ENCODE peak calls at places on chromosomes 3 and 15, in four cellular contexts. G, Z, A and Y are unnamed samples.

GRCh38 chr15:31275331-31276262 is 51.0 kb upstream of the KLF13 start:
- DNase-seq in G (no peak), Z (no peak), A (peak; percentile 30), Y (no peak)

GRCh38 chr3:107431048-107431297 is 53.7 kb downstream of the CCDC54 start:
- DNase-seq in G (peak; percentile 42), Z (peak; percentile 8), A (peak; percentile 55), Y (no peak)

GRCh38 chr15:27798807-27799206 is 300.3 kb downstream of the OCA2 start:
- DNase-seq in G (peak; percentile 49), Z (no peak), A (no peak), Y (no peak)

GRCh38 chr3:66138336-66139234 is 82.2 kb upstream of the SLC25A26 start:
- DNase-seq in G (peak; percentile 90), Z (no peak), A (no peak), Y (no peak)

GRCh38 chr15:69602095-69602494 is 149.5 kb downstream of the RPLP1 start:
- DNase-seq in G (no peak), Z (no peak), A (no peak), Y (no peak)

GRCh38 chr3:87900061-87900460 is 158.7 kb downstream of the CGGBP1 start:
- DNase-seq in G (peak; percentile 53), Z (no peak), A (no peak), Y (no peak)

GRCh38 chr3:47908744-47909143 is 105.8 kb downstream of the DHX30 start:
- DNase-seq in G (no peak), Z (no peak), A (no peak), Y (no peak)

GRCh38 chr3:132561003-132561402 is 36.1 kb upstream of the ACKR4 start:
- DNase-seq in G (no peak), Z (no peak), A (no peak), Y (no peak)

GRCh38 chr3:59085976-59086375 is 36.2 kb upstream of the CFAP20DC start:
- DNase-seq in G (no peak), Z (no peak), A (no peak), Y (no peak)

GRCh38 chr3:30658328-30659052 is 52.1 kb downstream of the TGFBR2 start:
- DNase-seq in G (no peak), Z (no peak), A (no peak), Y (peak; percentile 24)

GRCh38 chr3:123334056-123334455 is 114.8 kb downstream of the ADCY5 start:
- DNase-seq in G (no peak), Z (no peak), A (no peak), Y (no peak)

GRCh38 chr3:172199850-172200369 is 160.5 kb downstream of the FNDC3B start:
- DNase-seq in G (no peak), Z (no peak), A (no peak), Y (no peak)
- H3K27ac ChIP-seq in G (no peak overlapping the region), Z (no peak overlapping the region), A (no peak overlapping the region), Y (no peak overlapping the region)

GRCh38 chr3:161409069-161409468 is 37.8 kb upstream of the SPTSSB start:
- DNase-seq in G (peak; percentile 68), Z (no peak), A (no peak), Y (no peak)
- H3K27ac ChIP-seq in G (no peak overlapping the region), Z (no peak overlapping the region), A (no peak overlapping the region), Y (peak overlapping the region; percentile 90)

GRCh38 chr3:171847595-171848259 is 4.6 kb downstream of the TMEM212 start:
- DNase-seq in G (no peak), Z (no peak), A (no peak), Y (no peak)

GRCh38 chr3:171850968-171851600 is 7.9 kb downstream of the TMEM212 start:
- DNase-seq in G (no peak), Z (no peak), A (no peak), Y (no peak)

GRCh38 chr3:171849632-171850323 is 6.6 kb downstream of the TMEM212 start:
- DNase-seq in G (no peak), Z (no peak), A (no peak), Y (no peak)

GRCh38 chr3:171851685-171852084 is 8.5 kb downstream of the TMEM212 start:
- DNase-seq in G (no peak), Z (no peak), A (no peak), Y (no peak)

DNA sequence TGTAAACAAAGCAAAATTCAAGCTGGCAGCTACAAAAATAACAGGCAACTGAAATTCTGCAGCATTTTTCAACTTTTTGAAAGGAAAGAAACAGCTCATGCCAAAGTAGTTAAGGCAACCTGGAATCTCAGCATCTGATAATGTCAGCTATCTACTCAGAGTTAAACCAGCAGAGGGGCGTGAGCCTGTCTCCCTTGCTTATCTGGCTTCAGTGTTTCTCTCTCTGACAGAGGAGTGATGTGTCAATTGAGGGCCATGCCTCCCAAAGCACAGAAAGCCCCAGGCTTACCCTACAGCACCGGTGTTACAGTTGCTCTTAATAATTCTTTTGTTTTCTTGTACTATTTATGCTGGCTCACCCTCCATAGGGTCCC is 7.2 kb downstream of the TMEM212 start:
- DNase-seq in G (no peak), Z (no peak), A (no peak), Y (no peak)
- H3K27ac ChIP-seq in G (no peak overlapping the region), Z (no peak overlapping the region), A (no peak overlapping the region), Y (no peak overlapping the region)

GRCh38 chr3:56788506-56788905 is 13.2 kb downstream of the ARHGEF3 start:
- DNase-seq in G (no peak), Z (no peak), A (no peak), Y (no peak)
- H3K27ac ChIP-seq in G (no peak overlapping the region), Z (peak overlapping the region; percentile 12), A (peak overlapping the region; percentile 56), Y (no peak overlapping the region)

GRCh38 chr3:170367797-170368196 is 10.3 kb downstream of the SKIL start:
- DNase-seq in G (no peak), Z (no peak), A (no peak), Y (no peak)
- H3K27ac ChIP-seq in G (no peak overlapping the region), Z (no peak overlapping the region), A (no peak overlapping the region), Y (no peak overlapping the region)

GRCh38 chr15:85477061-85477460 is 96.7 kb downstream of the AKAP13 start:
- DNase-seq in G (no peak), Z (no peak), A (no peak), Y (peak; percentile 37)
- H3K27ac ChIP-seq in G (no peak overlapping the region), Z (no peak overlapping the region), A (no peak overlapping the region), Y (peak overlapping the region; percentile 38)

DNA sequence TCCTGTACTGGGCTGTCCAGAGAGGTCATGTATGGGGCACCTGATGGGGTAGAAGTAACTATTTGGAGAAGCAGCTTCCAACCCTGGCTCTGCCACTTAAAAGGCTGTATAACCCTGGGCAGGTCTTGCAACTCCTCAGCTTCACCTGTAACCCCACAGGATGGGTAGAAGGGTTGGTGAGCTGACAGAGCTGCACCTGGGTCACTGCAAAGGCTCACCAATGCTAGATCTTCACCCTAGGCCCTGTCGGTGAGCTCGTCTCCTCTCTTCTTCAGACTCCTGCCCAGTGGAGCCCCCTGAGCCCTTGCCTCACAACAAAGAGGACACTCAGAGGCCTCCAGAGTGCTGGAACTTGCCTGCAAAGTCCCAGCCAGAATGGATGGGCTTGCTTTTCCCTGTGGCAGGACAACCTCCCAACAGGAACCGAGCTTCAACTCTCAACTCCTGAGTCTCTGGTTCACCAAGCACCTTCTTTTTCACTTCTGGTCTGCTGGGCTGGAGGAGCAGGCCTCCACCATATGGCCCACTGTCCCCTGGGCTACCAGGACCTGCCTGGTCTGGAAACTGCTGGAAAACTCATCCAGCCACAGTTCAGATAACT is 45.9 kb downstream of the XXYLT1 start:
- DNase-seq in G (no peak), Z (no peak), A (peak; percentile 17), Y (no peak)
- H3K27ac ChIP-seq in G (no peak overlapping the region), Z (no peak overlapping the region), A (no peak overlapping the region), Y (no peak overlapping the region)